ENCODE peak calls at places on chromosomes 3 and 15, in eight cellular contexts. Y is suprapubic skin, V is transverse colon, I is uterus, O is esophagus squamous epithelium, S is HepG2, P is ovary, H is K562. L is an unnamed sample.
A peak's percentile ranks its signal among the peaks of the same experiment; 100 is the strongest.

GRCh38 chr3:157142315-157142714 is 17.6 kb downstream of the CCNL1 start:
- DNase-seq in Y (no peak), V (no peak), I (no peak), O (no peak), S (no peak), P (no peak), H (no peak), L (no peak)

GRCh38 chr3:123753321-123753720 is 130.8 kb downstream of the MYLK start:
- DNase-seq in Y (no peak), V (no peak), I (no peak), O (no peak), S (no peak), P (no peak), H (no peak), L (no peak)

GRCh38 chr3:197430961-197431910 is 124.5 kb downstream of the BDH1 start:
- DNase-seq in Y (no peak), V (no peak), I (no peak), O (no peak), S (no peak), P (no peak), H (no peak), L (no peak)

GRCh38 chr3:153277029-153277428 is 115.0 kb downstream of the RAP2B start:
- DNase-seq in Y (no peak), V (no peak), I (no peak), O (no peak), S (no peak), P (no peak), H (no peak), L (no peak)

GRCh38 chr3:86420990-86421739 is 569.8 kb downstream of the VGLL3 start:
- DNase-seq in Y (no peak), V (no peak), I (no peak), O (no peak), S (no peak), P (no peak), H (no peak), L (no peak)

GRCh38 chr15:77870195-77871065 is 207.1 kb downstream of the TBC1D2B start:
- DNase-seq in Y (peak; percentile 66), V (peak; percentile 81), I (peak; percentile 56), O (no peak), S (peak; percentile 50), P (peak; percentile 53), H (peak; percentile 77), L (peak; percentile 67)

GRCh38 chr3:79937567-79937966 is 169.8 kb upstream of the ROBO1 start:
- DNase-seq in Y (no peak), V (no peak), I (no peak), O (no peak), S (no peak), P (no peak), H (no peak), L (no peak)

GRCh38 chr15:39455502-39455991 is 125.3 kb upstream of the THBS1 start:
- DNase-seq in Y (no peak), V (no peak), I (no peak), O (no peak), S (peak; percentile 97), P (no peak), H (peak; percentile 48), L (no peak)

GRCh38 chr3:169241928-169242751 is 421.4 kb downstream of the MECOM start:
- DNase-seq in Y (no peak), V (no peak), I (no peak), O (no peak), S (no peak), P (no peak), H (no peak), L (no peak)

GRCh38 chr3:58124387-58124786 is 86.4 kb downstream of the DNASE1L3 start:
- DNase-seq in Y (no peak), V (no peak), I (no peak), O (no peak), S (no peak), P (no peak), H (no peak), L (no peak)

GRCh38 chr15:31328999-31329639 is 2.5 kb downstream of the KLF13 start:
- DNase-seq in Y (no peak), V (peak; percentile 67), I (no peak), O (no peak), S (no peak), P (peak; percentile 48), H (peak; percentile 74), L (no peak)

GRCh38 chr3:104878395-104878794 is 488.3 kb upstream of the ALCAM start:
- DNase-seq in Y (no peak), V (no peak), I (no peak), O (no peak), S (no peak), P (no peak), H (no peak), L (no peak)

GRCh38 chr3:18432752-18433151 is 7.6 kb upstream of the SATB1 start:
- DNase-seq in Y (no peak), V (no peak), I (no peak), O (no peak), S (no peak), P (no peak), H (no peak), L (no peak)

GRCh38 chr3:3699816-3700633 is 99.2 kb upstream of the LRRN1 start:
- DNase-seq in Y (no peak), V (no peak), I (no peak), O (no peak), S (no peak), P (no peak), H (no peak), L (no peak)

GRCh38 chr3:123352134-123352554 is 96.7 kb downstream of the ADCY5 start:
- DNase-seq in Y (peak; percentile 34), V (no peak), I (no peak), O (no peak), S (no peak), P (no peak), H (no peak), L (no peak)

GRCh38 chr3:197713477-197713822 is 23.3 kb downstream of the RUBCN start:
- DNase-seq in Y (no peak), V (no peak), I (no peak), O (no peak), S (no peak), P (no peak), H (no peak), L (peak; percentile 33)

GRCh38 chr15:55823699-55824098 is 80.7 kb upstream of the PRTG start:
- DNase-seq in Y (no peak), V (no peak), I (no peak), O (no peak), S (no peak), P (no peak), H (no peak), L (no peak)

DNA sequence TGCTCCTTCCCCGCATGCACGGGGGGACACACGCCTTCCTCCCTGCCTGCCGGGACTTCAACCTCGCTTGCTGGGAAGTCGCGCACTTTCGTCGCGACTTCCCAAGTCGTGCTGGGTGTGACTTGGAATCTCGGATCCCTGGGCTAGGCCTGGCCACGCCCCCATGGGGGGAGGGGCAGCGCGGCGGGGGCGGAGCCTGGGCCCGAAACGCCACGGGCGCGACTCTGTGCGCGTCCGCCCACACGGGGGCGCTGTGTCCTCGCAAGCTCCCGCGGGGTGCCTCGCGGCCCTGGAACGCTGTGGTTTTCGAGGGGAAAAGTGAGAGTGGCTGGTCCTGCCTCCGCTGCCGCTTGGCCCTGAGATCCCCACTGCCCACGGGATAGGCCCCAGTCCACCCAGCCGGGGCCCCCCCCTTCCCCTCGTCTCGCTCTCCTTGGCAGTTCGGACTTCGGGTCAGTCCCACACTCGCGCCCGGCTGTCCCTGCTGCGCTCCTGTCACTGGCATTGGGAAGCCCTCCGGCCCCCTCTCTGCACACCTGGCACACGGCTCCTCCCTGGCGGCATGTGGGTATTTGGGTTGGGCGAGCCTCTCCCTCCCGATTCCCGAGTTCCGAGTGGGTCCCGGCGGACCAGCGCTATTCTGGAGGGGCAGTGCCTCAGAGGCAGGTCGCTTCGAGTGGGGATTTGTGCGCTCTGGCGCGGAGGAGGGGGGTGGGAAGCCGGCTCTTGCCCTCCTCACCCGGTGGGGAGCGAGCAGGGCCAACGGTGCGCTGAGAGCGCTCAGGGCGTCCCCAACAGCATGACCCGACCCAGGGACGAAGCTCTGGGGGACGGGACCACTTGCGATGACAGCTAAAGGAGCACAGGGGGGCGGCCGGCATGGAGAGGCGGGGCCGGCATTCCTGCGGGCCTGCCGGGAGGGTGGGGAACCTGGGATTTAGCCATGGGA is 23.6 kb downstream of the SEC61A1 start:
- DNase-seq in Y (peak; percentile 87), V (peak; percentile 91), I (peak; percentile 91), O (no peak), S (no peak), P (peak; percentile 88), H (peak; percentile 83), L (peak; percentile 87)
- H3K4me3 ChIP-seq in Y (peak overlapping the region; percentile 53), V (peak overlapping the region; percentile 18), I (peak overlapping the region; percentile 38), O (peak overlapping the region; percentile 60), S (no peak overlapping the region), P (peak overlapping the region; percentile 32), H (peak overlapping the region; percentile 47), L (no peak overlapping the region)

DNA sequence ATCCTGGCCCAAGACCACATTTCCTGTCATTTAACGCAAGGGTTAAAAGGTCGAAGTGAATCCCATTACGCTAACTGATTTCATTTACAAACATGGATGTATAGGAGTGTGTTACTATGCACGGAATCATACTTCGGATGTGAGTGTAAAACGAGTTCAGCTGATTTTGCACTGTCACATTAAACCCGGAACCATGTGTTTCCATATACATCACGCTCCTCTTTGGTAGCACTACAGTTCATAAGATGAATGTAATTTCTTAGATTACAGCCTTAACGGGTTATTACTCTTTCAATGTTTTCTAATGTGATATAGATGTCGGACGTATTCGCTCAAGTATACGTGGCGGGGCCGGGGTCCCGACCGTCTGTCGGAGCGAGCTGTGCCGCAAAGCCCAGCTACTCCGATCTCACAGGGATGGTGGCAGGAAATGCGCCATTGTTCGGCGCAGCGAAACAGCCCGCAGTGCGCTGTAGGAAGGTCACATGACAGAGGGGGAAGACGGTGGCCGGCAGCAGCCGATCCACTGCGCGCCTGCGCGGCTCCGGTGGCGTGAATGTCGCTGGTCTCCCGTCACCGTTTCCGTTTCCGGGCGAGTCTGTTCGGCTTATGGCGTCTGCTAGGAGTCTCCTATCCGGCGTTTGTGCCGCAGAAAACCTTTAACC is 97.3 kb downstream of the NPAP1 start:
- DNase-seq in Y (peak; percentile 62), V (peak; percentile 39), I (peak; percentile 51), O (no peak), S (peak; percentile 67), P (peak; percentile 64), H (peak; percentile 11), L (peak; percentile 83)
- TF ChIP-seq POLR2A in Y (no peak), V (no peak), I (no peak), O (no peak), S (peak; percentile 37), P (no peak), H (no peak), L (no peak)

DNA sequence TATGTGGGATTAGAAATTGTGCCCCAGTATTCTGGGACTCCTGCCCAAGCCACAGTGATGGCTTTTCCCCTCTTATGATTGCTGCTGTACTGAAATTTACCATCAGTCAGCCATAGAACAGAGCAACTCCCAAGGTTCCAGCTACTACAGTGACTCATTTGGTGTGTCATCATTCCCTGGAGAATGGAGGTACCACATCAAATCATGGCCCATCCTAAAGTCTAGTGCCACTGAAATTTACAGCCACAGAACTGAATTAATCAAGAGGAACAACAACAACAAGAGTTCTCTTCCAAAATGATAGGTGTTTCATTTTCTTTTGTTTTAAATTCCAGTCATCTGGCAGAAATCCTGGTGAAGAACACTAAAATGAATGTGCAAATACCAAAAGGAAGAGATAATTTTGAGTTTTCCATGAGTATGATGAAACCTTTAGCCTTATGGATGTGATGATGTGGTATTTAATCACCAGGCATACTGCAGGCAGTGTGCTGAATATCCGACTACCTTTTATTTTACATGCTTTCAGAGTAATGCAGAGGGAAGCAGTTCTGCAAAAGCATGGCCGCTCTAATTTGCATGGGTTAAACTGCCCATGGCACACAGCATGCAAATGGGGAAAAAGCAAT is 75.6 kb upstream of the SLC2A2 start:
- DNase-seq in Y (no peak), V (no peak), I (no peak), O (no peak), S (no peak), P (no peak), H (no peak), L (no peak)
- H3K36me3 ChIP-seq in Y (no peaks in the 10 kb centered on the region), V (peaks cover 2% of the 10 kb centered on the region), I (no peaks in the 10 kb centered on the region), O (peaks cover 4% of the 10 kb centered on the region), S (no peaks in the 10 kb centered on the region), P (no peaks in the 10 kb centered on the region), H (peaks cover 28% of the 10 kb centered on the region), L (no peaks in the 10 kb centered on the region)

GRCh38 chr3:61541694-61542093 is 19.7 kb upstream of the PTPRG start:
- DNase-seq in Y (no peak), V (no peak), I (no peak), O (no peak), S (no peak), P (no peak), H (no peak), L (no peak)
- H3K4me3 ChIP-seq in Y (no peak overlapping the region), V (no peak overlapping the region), I (no peak overlapping the region), O (no peak overlapping the region), S (no peak overlapping the region), P (no peak overlapping the region), H (no peak overlapping the region), L (no peak overlapping the region)